ENCODE peak calls at places on chromosomes 16 and 17, in ten cellular contexts. R, I, U, F, J, O, Y, Z, H and G are unnamed samples. For H3K4me1, the result is how much of the 10 kb centered on the place peaks cover.

GRCh38 chr17:35255316-35255715 is 12.4 kb downstream of the SLFN5 start:
- DNase-seq in F (no peak), U (no peak), H (no peak), I (no peak), J (no peak), O (no peak), Y (peak), Z (no peak), R (no peak), G (no peak)

GRCh38 chr16:30092373-30093010 is 768 bp upstream of the TBX6 start:
- DNase-seq in Z (peak), F (peak), I (no peak), U (peak), H (peak), J (peak), Y (peak), O (peak), R (peak), G (peak)

GRCh38 chr17:17710728-17711541 is 29.7 kb downstream of the RAI1 start:
- DNase-seq in F (peak), Y (peak), Z (no peak), I (peak), U (peak), H (peak), R (peak), O (peak), J (peak), G (peak)

GRCh38 chr16:88934066-88934667 is 42.8 kb downstream of the CBFA2T3 start:
- DNase-seq in H (no peak), J (no peak), R (no peak), F (no peak), U (no peak), Y (no peak), I (no peak), Z (no peak), O (no peak), G (no peak)

GRCh38 chr17:54536306-54536705 is 364.3 kb upstream of the TOM1L1 start:
- DNase-seq in F (no peak), Y (no peak), H (no peak), I (no peak), R (no peak), O (no peak), J (no peak), U (no peak), Z (no peak), G (no peak)

GRCh38 chr17:66540131-66540781 is 237.8 kb downstream of the PRKCA start:
- DNase-seq in R (no peak), H (peak), F (no peak), O (no peak), U (peak), J (peak), I (peak), Z (peak), Y (peak), G (no peak)

GRCh38 chr17:74318391-74318790 is 7.6 kb upstream of the KIF19 start:
- DNase-seq in F (no peak), R (no peak), Z (no peak), U (no peak), O (no peak), H (no peak), Y (no peak), J (no peak), I (no peak), G (no peak)

GRCh38 chr17:47698749-47699535 is 5.0 kb downstream of the TBKBP1 start:
- DNase-seq in Z (peak), Y (peak), U (peak), F (no peak), O (peak), R (peak), H (no peak), I (peak), J (peak), G (peak)

GRCh38 chr16:17590711-17591654 is 120.2 kb upstream of the XYLT1 start:
- DNase-seq in J (no peak), Z (no peak), U (no peak), Y (no peak), H (no peak), R (no peak), F (no peak), O (no peak), I (no peak), G (no peak)

GRCh38 chr16:47965439-47965838 is 190.4 kb downstream of the ABCC12 start:
- DNase-seq in F (no peak), H (no peak), J (no peak), U (no peak), Z (no peak), Y (peak), R (no peak), O (no peak), I (peak), G (no peak)

GRCh38 chr16:31181102-31181830 is 1.3 kb downstream of the FUS start:
- DNase-seq in F (no peak), I (peak), Y (peak), J (no peak), U (peak), H (peak), R (no peak), O (peak), Z (peak), G (peak)

GRCh38 chr16:81273223-81273940 is 34.9 kb downstream of the BCO1 start:
- DNase-seq in J (no peak), O (no peak), U (peak), H (no peak), F (no peak), Z (no peak), R (no peak), Y (no peak), I (no peak), G (peak)

GRCh38 chr16:78289844-78290277 is 190.4 kb downstream of the WWOX start:
- DNase-seq in F (no peak), Z (no peak), Y (peak), H (no peak), O (no peak), U (no peak), I (no peak), R (no peak), J (no peak), G (no peak)

GRCh38 chr17:2709173-2709661 is 2.3 kb downstream of the CLUH start:
- DNase-seq in O (no peak), R (peak), J (no peak), F (no peak), H (no peak), Y (no peak), U (peak), I (peak), Z (no peak), G (peak)

GRCh38 chr16:49653577-49653976 is 202.3 kb downstream of the ZNF423 start:
- DNase-seq in H (no peak), Z (no peak), I (no peak), Y (no peak), O (no peak), F (no peak), U (no peak), J (no peak), R (no peak), G (no peak)

GRCh38 chr16:677306-678190 is 2.1 kb downstream of the RHBDL1 start:
- DNase-seq in O (no peak), J (no peak), R (no peak), I (no peak), F (no peak), Y (no peak), H (peak), U (no peak), Z (no peak), G (no peak)

GRCh38 chr17:12545877-12546513 is 119.7 kb upstream of the MYOCD start:
- DNase-seq in O (peak), U (no peak), J (peak), F (no peak), I (no peak), Z (no peak), H (peak), R (no peak), Y (peak), G (no peak)

GRCh38 chr17:12548558-12548957 is 117.1 kb upstream of the MYOCD start:
- DNase-seq in U (no peak), I (no peak), Z (no peak), J (no peak), H (no peak), O (no peak), Y (no peak), R (no peak), F (no peak), G (no peak)

GRCh38 chr17:12546983-12547382 is 118.7 kb upstream of the MYOCD start:
- DNase-seq in J (no peak), Z (no peak), F (no peak), O (no peak), Y (no peak), I (no peak), H (no peak), U (no peak), R (no peak), G (no peak)

GRCh38 chr17:12549499-12549901 is 116.2 kb upstream of the MYOCD start:
- DNase-seq in Y (no peak), Z (no peak), U (no peak), J (no peak), O (no peak), F (peak), I (no peak), R (no peak), H (no peak), G (no peak)

GRCh38 chr17:12547829-12548228 is 117.9 kb upstream of the MYOCD start:
- DNase-seq in J (no peak), O (no peak), U (no peak), H (no peak), I (no peak), Y (no peak), Z (no peak), R (no peak), F (no peak), G (no peak)
- TF ChIP-seq CTCF in J (no peak), O (no peak), U (no peak), H (no peak), I (no peak), Y (no peak), Z (no peak), R (no peak), F (no peak), G (no peak)

GRCh38 chr17:70577456-70577855 is 408.1 kb downstream of the KCNJ2 start:
- DNase-seq in F (no peak), Z (no peak), R (no peak), Y (no peak), O (no peak), I (no peak), H (no peak), J (no peak), U (no peak), G (no peak)
- H3K4me1 ChIP-seq in F (under half), Z (under half), R (under half), Y (under half), O (under half), I (under half), H (under half), J (under half), U (under half), G (under half)

GRCh38 chr17:50397919-50398285 is 579 bp upstream of the LRRC59 start:
- DNase-seq in R (no peak), I (no peak), J (no peak), Z (no peak), Y (no peak), H (no peak), F (no peak), O (no peak), U (no peak), G (no peak)
- H3K4me3 ChIP-seq in R (no peak), I (no peak), J (peak), Z (peak), Y (peak), H (peak), F (peak), O (no peak), U (peak), G (peak)

DNA sequence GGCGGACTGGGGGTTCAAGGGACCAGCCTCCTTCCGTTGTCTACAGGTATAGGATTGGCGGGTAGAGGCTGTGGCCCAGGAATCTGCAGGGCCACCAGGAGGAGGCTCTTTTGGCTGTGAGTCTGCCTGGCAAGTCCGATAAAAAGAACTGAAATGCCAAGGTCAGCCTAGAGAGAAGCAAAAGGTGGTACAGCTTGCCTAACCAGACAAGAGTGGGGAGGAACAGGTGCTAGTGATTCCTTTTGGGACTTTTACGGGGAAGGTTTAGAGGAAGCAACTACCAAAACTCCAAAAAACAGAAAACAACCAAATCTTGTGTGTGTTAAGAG is 5.6 kb upstream of the EVPL start:
- DNase-seq in I (no peak), F (no peak), J (no peak), H (no peak), U (no peak), Z (no peak), Y (no peak), R (no peak), O (no peak), G (no peak)
- TF ChIP-seq CTCF in I (no peak), F (no peak), J (no peak), H (no peak), U (no peak), Z (no peak), Y (no peak), R (no peak), O (no peak), G (no peak)